ENCODE peak calls at places on chromosomes 5 and 9, in six cellular contexts. One of them, this sample, is unnamed.

GRCh38 chr9:25442517-25442916 is 235.7 kb downstream of the TUSC1 start:
- DNase-seq in stomach: no peak
- DNase-seq in HCT116: no peak
- DNase-seq in upper lobe of left lung: no peak
- DNase-seq in GM12892: no peak
- DNase-seq in suprapubic skin: no peak
- DNase-seq in this sample: no peak

GRCh38 chr5:80254767-80255424 is 952 bp downstream of the SERINC5 start:
- DNase-seq in HCT116: no peak
- DNase-seq in stomach: peak
- DNase-seq in upper lobe of left lung: no peak
- DNase-seq in GM12892: no peak
- DNase-seq in suprapubic skin: no peak
- DNase-seq in this sample: no peak

GRCh38 chr5:1108008-1108864 is 3.6 kb downstream of the SLC12A7 start:
- DNase-seq in upper lobe of left lung: peak
- DNase-seq in stomach: no peak
- DNase-seq in GM12892: no peak
- DNase-seq in suprapubic skin: no peak
- DNase-seq in HCT116: no peak
- DNase-seq in this sample: no peak

GRCh38 chr9:72982161-72982799 is 29.4 kb upstream of the ALDH1A1 start:
- DNase-seq in stomach: no peak
- DNase-seq in HCT116: no peak
- DNase-seq in GM12892: no peak
- DNase-seq in suprapubic skin: no peak
- DNase-seq in upper lobe of left lung: no peak
- DNase-seq in this sample: no peak

GRCh38 chr5:126373621-126374416 is 49.4 kb upstream of the GRAMD2B start:
- DNase-seq in upper lobe of left lung: no peak
- DNase-seq in HCT116: no peak
- DNase-seq in stomach: no peak
- DNase-seq in GM12892: no peak
- DNase-seq in suprapubic skin: no peak
- DNase-seq in this sample: no peak

GRCh38 chr5:132103380-132103951 is 29.9 kb downstream of the CSF2 start:
- DNase-seq in suprapubic skin: peak
- DNase-seq in upper lobe of left lung: no peak
- DNase-seq in HCT116: peak
- DNase-seq in stomach: peak
- DNase-seq in GM12892: peak
- DNase-seq in this sample: peak

GRCh38 chr9:78871452-78872331 is 574.8 kb downstream of the PSAT1 start:
- DNase-seq in suprapubic skin: no peak
- DNase-seq in HCT116: peak
- DNase-seq in upper lobe of left lung: no peak
- DNase-seq in GM12892: no peak
- DNase-seq in stomach: no peak
- DNase-seq in this sample: no peak

GRCh38 chr9:2497666-2498400 is 123.8 kb upstream of the VLDLR start:
- DNase-seq in stomach: no peak
- DNase-seq in upper lobe of left lung: no peak
- DNase-seq in HCT116: no peak
- DNase-seq in suprapubic skin: no peak
- DNase-seq in GM12892: no peak
- DNase-seq in this sample: no peak

GRCh38 chr9:80649001-80649420 is 1040.3 kb downstream of the TLE1 start:
- DNase-seq in stomach: no peak
- DNase-seq in upper lobe of left lung: no peak
- DNase-seq in suprapubic skin: no peak
- DNase-seq in GM12892: no peak
- DNase-seq in HCT116: no peak
- DNase-seq in this sample: no peak

GRCh38 chr5:14453486-14453885 is 128.1 kb upstream of the OTULINL start:
- DNase-seq in suprapubic skin: no peak
- DNase-seq in HCT116: no peak
- DNase-seq in stomach: no peak
- DNase-seq in upper lobe of left lung: no peak
- DNase-seq in GM12892: no peak
- DNase-seq in this sample: no peak

GRCh38 chr5:180976518-180976917 is 12.1 kb upstream of the BTNL3 start:
- DNase-seq in suprapubic skin: no peak
- DNase-seq in stomach: no peak
- DNase-seq in upper lobe of left lung: no peak
- DNase-seq in GM12892: no peak
- DNase-seq in HCT116: no peak
- DNase-seq in this sample: no peak

GRCh38 chr9:111789881-111790280 is 4.9 kb downstream of the SHOC1 start:
- DNase-seq in suprapubic skin: no peak
- DNase-seq in upper lobe of left lung: no peak
- DNase-seq in HCT116: no peak
- DNase-seq in stomach: no peak
- DNase-seq in GM12892: no peak
- DNase-seq in this sample: no peak

GRCh38 chr5:130337179-130337888 is 433.1 kb downstream of the CHSY3 start:
- DNase-seq in GM12892: no peak
- DNase-seq in suprapubic skin: no peak
- DNase-seq in stomach: no peak
- DNase-seq in upper lobe of left lung: peak
- DNase-seq in HCT116: no peak
- DNase-seq in this sample: no peak

GRCh38 chr9:34508951-34509350 is 13.8 kb downstream of the ENHO start:
- DNase-seq in HCT116: no peak
- DNase-seq in stomach: no peak
- DNase-seq in GM12892: no peak
- DNase-seq in suprapubic skin: no peak
- DNase-seq in upper lobe of left lung: no peak
- DNase-seq in this sample: no peak

GRCh38 chr5:144794922-144795321 is 624.2 kb downstream of the KCTD16 start:
- DNase-seq in GM12892: no peak
- DNase-seq in upper lobe of left lung: no peak
- DNase-seq in suprapubic skin: no peak
- DNase-seq in stomach: no peak
- DNase-seq in HCT116: no peak
- DNase-seq in this sample: no peak

GRCh38 chr5:14342306-14342705 is 199.2 kb downstream of the TRIO start:
- DNase-seq in GM12892: no peak
- DNase-seq in suprapubic skin: no peak
- DNase-seq in upper lobe of left lung: no peak
- DNase-seq in stomach: peak
- DNase-seq in HCT116: no peak
- DNase-seq in this sample: no peak

GRCh38 chr5:172370648-172371248 is 83.6 kb downstream of the SH3PXD2B start:
- DNase-seq in upper lobe of left lung: no peak
- DNase-seq in GM12892: no peak
- DNase-seq in stomach: peak
- DNase-seq in HCT116: peak
- DNase-seq in suprapubic skin: no peak
- DNase-seq in this sample: no peak

GRCh38 chr9:94785211-94786169 is 59.0 kb downstream of the AOPEP start:
- DNase-seq in GM12892: no peak
- DNase-seq in stomach: no peak
- DNase-seq in upper lobe of left lung: no peak
- DNase-seq in HCT116: no peak
- DNase-seq in suprapubic skin: no peak
- DNase-seq in this sample: no peak

GRCh38 chr5:108983456-108984092 is 235.9 kb downstream of the FER start:
- DNase-seq in GM12892: no peak
- DNase-seq in suprapubic skin: no peak
- DNase-seq in HCT116: no peak
- DNase-seq in upper lobe of left lung: no peak
- DNase-seq in stomach: no peak
- DNase-seq in this sample: no peak

GRCh38 chr5:58886315-58887207 is 303.7 kb downstream of the RAB3C start:
- DNase-seq in suprapubic skin: peak
- DNase-seq in GM12892: peak
- DNase-seq in upper lobe of left lung: peak
- DNase-seq in stomach: peak
- DNase-seq in HCT116: peak
- DNase-seq in this sample: peak

GRCh38 chr5:369151-369939 is 47.8 kb downstream of the AHRR start:
- DNase-seq in upper lobe of left lung: peak
- DNase-seq in HCT116: no peak
- DNase-seq in GM12892: no peak
- DNase-seq in stomach: no peak
- DNase-seq in suprapubic skin: no peak
- DNase-seq in this sample: no peak

GRCh38 chr5:136629125-136629790 is 263.9 kb upstream of the TRPC7 start:
- DNase-seq in GM12892: no peak
- DNase-seq in upper lobe of left lung: no peak
- DNase-seq in HCT116: no peak
- DNase-seq in stomach: no peak
- DNase-seq in suprapubic skin: no peak
- DNase-seq in this sample: no peak

GRCh38 chr9:81898851-81899250 is 29.4 kb upstream of the SPATA31D4 start:
- DNase-seq in stomach: no peak
- DNase-seq in upper lobe of left lung: no peak
- DNase-seq in suprapubic skin: no peak
- DNase-seq in GM12892: no peak
- DNase-seq in HCT116: no peak
- DNase-seq in this sample: no peak

GRCh38 chr5:140205952-140206351 is 31.0 kb downstream of the CYSTM1 start:
- DNase-seq in suprapubic skin: no peak
- DNase-seq in upper lobe of left lung: no peak
- DNase-seq in GM12892: no peak
- DNase-seq in stomach: no peak
- DNase-seq in HCT116: no peak
- DNase-seq in this sample: no peak

GRCh38 chr5:178515776-178516561 is 74.2 kb downstream of the COL23A1 start:
- DNase-seq in suprapubic skin: no peak
- DNase-seq in upper lobe of left lung: peak
- DNase-seq in HCT116: no peak
- DNase-seq in stomach: no peak
- DNase-seq in GM12892: no peak
- DNase-seq in this sample: no peak

GRCh38 chr5:55600536-55601208 is 65.9 kb upstream of the PLPP1 start:
- DNase-seq in upper lobe of left lung: no peak
- DNase-seq in suprapubic skin: no peak
- DNase-seq in GM12892: no peak
- DNase-seq in HCT116: no peak
- DNase-seq in stomach: no peak
- DNase-seq in this sample: peak
- TF ChIP-seq POLR2AphosphoS5 in upper lobe of left lung: no peak
- TF ChIP-seq POLR2AphosphoS5 in suprapubic skin: no peak
- TF ChIP-seq POLR2AphosphoS5 in GM12892: no peak
- TF ChIP-seq POLR2AphosphoS5 in HCT116: no peak
- TF ChIP-seq POLR2AphosphoS5 in stomach: no peak
- TF ChIP-seq POLR2AphosphoS5 in this sample: no peak

GRCh38 chr9:128124873-128125574 is 2.5 kb downstream of the PTGES2 start:
- DNase-seq in HCT116: peak
- DNase-seq in suprapubic skin: peak
- DNase-seq in GM12892: no peak
- DNase-seq in upper lobe of left lung: peak
- DNase-seq in stomach: peak
- DNase-seq in this sample: no peak

GRCh38 chr9:128125575-128126354 is 1.8 kb downstream of the PTGES2 start:
- DNase-seq in GM12892: no peak
- DNase-seq in suprapubic skin: peak
- DNase-seq in upper lobe of left lung: no peak
- DNase-seq in HCT116: no peak
- DNase-seq in stomach: no peak
- DNase-seq in this sample: no peak

GRCh38 chr9:128127990-128128835 is 684 bp upstream of the PTGES2 start:
- DNase-seq in suprapubic skin: peak
- DNase-seq in GM12892: peak
- DNase-seq in stomach: peak
- DNase-seq in upper lobe of left lung: peak
- DNase-seq in HCT116: peak
- DNase-seq in this sample: peak

GRCh38 chr9:128128836-128129590 is 1.5 kb upstream of the PTGES2 start:
- DNase-seq in stomach: no peak
- DNase-seq in suprapubic skin: peak
- DNase-seq in upper lobe of left lung: peak
- DNase-seq in HCT116: no peak
- DNase-seq in GM12892: no peak
- DNase-seq in this sample: no peak

DNA sequence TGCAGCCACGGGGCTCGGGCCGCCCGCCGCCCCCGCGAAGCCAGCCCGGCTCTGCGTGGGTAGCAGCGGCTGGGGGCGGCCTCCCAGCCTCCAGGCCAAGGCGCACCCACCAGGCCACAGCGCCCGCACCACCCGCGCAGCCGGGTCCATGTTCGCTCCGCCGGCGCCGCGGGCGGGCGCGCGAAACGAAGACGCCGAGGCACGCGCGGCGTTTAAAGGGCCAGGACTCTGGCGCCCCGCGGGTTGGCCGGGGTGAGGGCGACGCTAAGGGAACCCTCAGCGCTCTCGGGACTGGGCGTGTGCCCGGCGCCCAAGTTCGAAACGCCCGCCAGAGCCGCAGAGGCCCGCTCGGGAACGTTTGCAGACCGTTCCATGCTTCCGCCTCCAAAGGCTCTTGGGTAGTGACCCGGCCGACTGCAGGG is at the start of gene PTGES2:
- DNase-seq in stomach: peak
- DNase-seq in HCT116: peak
- DNase-seq in upper lobe of left lung: peak
- DNase-seq in GM12892: peak
- DNase-seq in suprapubic skin: peak
- DNase-seq in this sample: peak
- TF ChIP-seq POLR2A in stomach: no peak
- TF ChIP-seq POLR2A in HCT116: peak
- TF ChIP-seq POLR2A in upper lobe of left lung: peak
- TF ChIP-seq POLR2A in GM12892: peak
- TF ChIP-seq POLR2A in suprapubic skin: no peak
- TF ChIP-seq POLR2A in this sample: peak

GRCh38 chr5:54701179-54701578 is 183.6 kb downstream of the SNX18 start:
- DNase-seq in GM12892: no peak
- DNase-seq in upper lobe of left lung: no peak
- DNase-seq in HCT116: peak
- DNase-seq in suprapubic skin: no peak
- DNase-seq in stomach: no peak
- DNase-seq in this sample: no peak
- TF ChIP-seq POLR2AphosphoS5 in GM12892: no peak
- TF ChIP-seq POLR2AphosphoS5 in upper lobe of left lung: peak
- TF ChIP-seq POLR2AphosphoS5 in HCT116: no peak
- TF ChIP-seq POLR2AphosphoS5 in suprapubic skin: no peak
- TF ChIP-seq POLR2AphosphoS5 in stomach: peak
- TF ChIP-seq POLR2AphosphoS5 in this sample: no peak

GRCh38 chr5:124302504-124302903 is 443.9 kb downstream of the ZNF608 start:
- DNase-seq in GM12892: no peak
- DNase-seq in stomach: no peak
- DNase-seq in HCT116: no peak
- DNase-seq in suprapubic skin: no peak
- DNase-seq in upper lobe of left lung: no peak
- DNase-seq in this sample: no peak

GRCh38 chr5:124297826-124298225 is 448.6 kb downstream of the ZNF608 start:
- DNase-seq in stomach: no peak
- DNase-seq in HCT116: no peak
- DNase-seq in suprapubic skin: no peak
- DNase-seq in upper lobe of left lung: no peak
- DNase-seq in GM12892: no peak
- DNase-seq in this sample: no peak

GRCh38 chr5:124301222-124301621 is 445.2 kb downstream of the ZNF608 start:
- DNase-seq in stomach: no peak
- DNase-seq in upper lobe of left lung: no peak
- DNase-seq in HCT116: no peak
- DNase-seq in suprapubic skin: no peak
- DNase-seq in GM12892: no peak
- DNase-seq in this sample: no peak

GRCh38 chr5:124301850-124302249 is 444.6 kb downstream of the ZNF608 start:
- DNase-seq in HCT116: no peak
- DNase-seq in GM12892: no peak
- DNase-seq in suprapubic skin: no peak
- DNase-seq in stomach: no peak
- DNase-seq in upper lobe of left lung: no peak
- DNase-seq in this sample: no peak
- TF ChIP-seq POLR2A in HCT116: no peak
- TF ChIP-seq POLR2A in GM12892: no peak
- TF ChIP-seq POLR2A in suprapubic skin: no peak
- TF ChIP-seq POLR2A in stomach: no peak
- TF ChIP-seq POLR2A in upper lobe of left lung: no peak
- TF ChIP-seq POLR2A in this sample: no peak